ENCODE peak calls at places on chromosomes 1 and 21, in four cellular contexts. L is Panc1, X is HCT116, O is HepG2. B is an unnamed sample.

GRCh38 chr1:79235221-79236002 is 228.9 kb upstream of the ADGRL4 start:
- DNase-seq in L (no peak), X (no peak), O (no peak), B (no peak)

GRCh38 chr21:39327727-39328126 is 14.3 kb upstream of the BRWD1 start:
- DNase-seq in L (no peak), X (no peak), O (no peak), B (no peak)

GRCh38 chr1:28031173-28031572 is 57.2 kb downstream of the EYA3 start:
- DNase-seq in L (no peak), X (no peak), O (no peak), B (no peak)

GRCh38 chr1:153777648-153778047 is 2.4 kb downstream of the SLC27A3 start:
- DNase-seq in L (no peak), X (no peak), O (no peak), B (no peak)

GRCh38 chr1:208242829-208243521 is 1.2 kb downstream of the PLXNA2 start:
- DNase-seq in L (no peak), X (no peak), O (no peak), B (peak; percentile 45)

GRCh38 chr21:45364464-45365185 is 40.3 kb upstream of the COL18A1 start:
- DNase-seq in L (no peak), X (no peak), O (no peak), B (no peak)

GRCh38 chr1:12573015-12573825 is 44.8 kb downstream of the DHRS3 start:
- DNase-seq in L (peak; percentile 45), X (no peak), O (no peak), B (no peak)

GRCh38 chr1:200896571-200897187 is 2.0 kb downstream of the INAVA start:
- DNase-seq in L (no peak), X (peak; percentile 54), O (peak; percentile 93), B (no peak)

GRCh38 chr1:59202455-59202854 is 94.4 kb upstream of the FGGY start:
- DNase-seq in L (no peak), X (no peak), O (no peak), B (no peak)

GRCh38 chr1:150995896-150996295 is 10.8 kb downstream of the MINDY1 start:
- DNase-seq in L (no peak), X (no peak), O (no peak), B (peak; percentile 38)

GRCh38 chr1:115068780-115069179 is 20.5 kb downstream of the TSPAN2 start:
- DNase-seq in L (no peak), X (no peak), O (no peak), B (no peak)

GRCh38 chr21:45888361-45889009 is 93.1 kb upstream of the COL6A1 start:
- DNase-seq in L (no peak), X (no peak), O (no peak), B (no peak)

GRCh38 chr1:161258439-161259386 is at the start of gene PCP4L1:
- DNase-seq in L (no peak), X (no peak), O (no peak), B (no peak)

GRCh38 chr21:33042812-33043211 is 17.1 kb downstream of the OLIG2 start:
- DNase-seq in L (no peak), X (peak; percentile 50), O (no peak), B (no peak)

GRCh38 chr1:1462318-1462966 is 9.1 kb upstream of the ATAD3B start:
- DNase-seq in L (no peak), X (no peak), O (peak; percentile 51), B (no peak)

GRCh38 chr21:41641821-41642368 is 125.0 kb downstream of the RIPK4 start:
- DNase-seq in L (no peak), X (no peak), O (peak; percentile 41), B (no peak)

GRCh38 chr1:231039161-231040018 is 664 bp downstream of the FAM89A start:
- DNase-seq in L (no peak), X (no peak), O (no peak), B (peak; percentile 65)

GRCh38 chr1:38153426-38154088 is 107.0 kb upstream of the POU3F1 start:
- DNase-seq in L (no peak), X (no peak), O (no peak), B (no peak)

GRCh38 chr1:223153177-223154119 is 10.4 kb upstream of the TLR5 start:
- DNase-seq in L (no peak), X (no peak), O (no peak), B (peak; percentile 62)

GRCh38 chr21:42227909-42228708 is 9.2 kb downstream of the ABCG1 start:
- DNase-seq in L (no peak), X (peak; percentile 64), O (peak; percentile 39), B (peak; percentile 77)

GRCh38 chr1:100222428-100222827 is 27.2 kb downstream of the DBT start:
- DNase-seq in L (no peak), X (no peak), O (no peak), B (no peak)

GRCh38 chr1:203491664-203492485 is 2.1 kb upstream of the OPTC start:
- DNase-seq in L (no peak), X (no peak), O (no peak), B (no peak)

GRCh38 chr1:187877220-187877619 is 1048.5 kb downstream of the PLA2G4A start:
- DNase-seq in L (no peak), X (no peak), O (no peak), B (no peak)

GRCh38 chr1:177945943-177946650 is 23.8 kb downstream of the SEC16B start:
- DNase-seq in L (no peak), X (peak; percentile 44), O (peak; percentile 57), B (peak; percentile 65)
- TF ChIP-seq TCF7L2 in L (no peak), X (no peak), O (no peak), B (no peak)

GRCh38 chr1:57272150-57272549 is 151.7 kb downstream of the DAB1 start:
- DNase-seq in L (no peak), X (no peak), O (no peak), B (no peak)

GRCh38 chr1:57270926-57271698 is 152.7 kb downstream of the DAB1 start:
- DNase-seq in L (no peak), X (no peak), O (no peak), B (no peak)

GRCh38 chr1:57272601-57273000 is 151.3 kb downstream of the DAB1 start:
- DNase-seq in L (no peak), X (no peak), O (no peak), B (no peak)

GRCh38 chr1:57265105-57265504 is 158.8 kb downstream of the DAB1 start:
- DNase-seq in L (no peak), X (no peak), O (no peak), B (no peak)

GRCh38 chr1:57269621-57270235 is 154.1 kb downstream of the DAB1 start:
- DNase-seq in L (no peak), X (no peak), O (no peak), B (no peak)
- TF ChIP-seq TCF7L2 in L (no peak), X (no peak), O (no peak), B (no peak)

GRCh38 chr1:233843523-233844204 is 60.8 kb upstream of the SLC35F3 start:
- DNase-seq in L (no peak), X (no peak), O (no peak), B (no peak)

GRCh38 chr1:233844275-233844674 is 60.2 kb upstream of the SLC35F3 start:
- DNase-seq in L (no peak), X (no peak), O (no peak), B (no peak)

DNA sequence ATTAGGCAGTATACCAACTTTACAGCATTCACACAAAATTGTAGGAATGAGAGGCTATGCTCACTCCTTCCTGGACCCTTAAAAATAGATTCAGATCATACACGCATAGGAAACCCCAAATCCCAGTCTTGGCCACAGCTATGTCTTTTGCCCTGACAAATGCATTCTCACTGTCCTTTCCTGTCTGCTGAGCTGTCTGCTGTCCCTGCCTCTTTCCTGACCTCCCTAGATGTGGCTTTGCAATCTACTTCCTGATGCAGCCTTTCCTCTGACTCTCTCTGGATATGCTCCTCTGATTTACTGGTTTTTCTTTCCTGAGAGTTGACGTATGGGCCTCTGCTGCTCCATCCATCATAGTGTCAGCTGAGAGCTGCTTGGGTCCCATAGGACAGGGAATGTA is 59.8 kb upstream of the SLC35F3 start:
- DNase-seq in L (no peak), X (no peak), O (no peak), B (no peak)
- TF ChIP-seq TCF7L2 in L (no peak), X (no peak), O (no peak), B (no peak)

GRCh38 chr1:65105596-65105995 is 42.4 kb upstream of the AK4 start:
- DNase-seq in L (no peak), X (no peak), O (no peak), B (no peak)

GRCh38 chr1:65112811-65113210 is 35.2 kb upstream of the AK4 start:
- DNase-seq in L (no peak), X (no peak), O (no peak), B (no peak)

GRCh38 chr1:65108025-65108692 is 39.8 kb upstream of the AK4 start:
- DNase-seq in L (no peak), X (no peak), O (no peak), B (no peak)

GRCh38 chr1:65113298-65113697 is 34.7 kb upstream of the AK4 start:
- DNase-seq in L (no peak), X (no peak), O (no peak), B (no peak)

GRCh38 chr1:65109515-65109914 is 38.5 kb upstream of the AK4 start:
- DNase-seq in L (no peak), X (no peak), O (peak; percentile 8), B (no peak)
- TF ChIP-seq TCF7L2 in L (no peak), X (no peak), O (no peak), B (no peak)

GRCh38 chr1:157095551-157095950 is 4.1 kb downstream of the ETV3L start:
- DNase-seq in L (no peak), X (no peak), O (no peak), B (no peak)
- TF ChIP-seq TCF7L2 in L (no peak), X (no peak), O (no peak), B (no peak)

DNA sequence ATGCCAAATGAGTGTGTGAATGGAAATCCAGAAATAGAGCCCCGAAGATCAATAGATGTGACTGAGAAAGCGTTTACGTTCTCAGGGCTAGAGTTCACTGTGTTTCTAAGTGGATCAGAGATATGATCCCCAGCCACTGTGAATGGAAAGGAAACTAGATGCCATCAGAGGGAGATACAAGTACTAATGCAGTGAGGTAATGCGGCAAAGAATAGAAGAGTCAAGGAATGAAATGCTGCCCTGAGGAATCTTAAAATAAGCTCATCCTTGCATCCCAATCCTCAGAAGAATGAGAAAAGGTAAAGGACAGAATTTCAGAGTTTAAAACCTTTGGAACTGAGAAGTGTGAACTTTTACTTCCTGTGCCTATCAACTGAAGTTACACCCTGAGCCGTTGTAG is 165.5 kb upstream of the ESRRG start:
- DNase-seq in L (no peak), X (no peak), O (no peak), B (no peak)
- TF ChIP-seq TCF7L2 in L (no peak), X (no peak), O (no peak), B (no peak)

B was measured in K562.